ENCODE peak calls at places on chromosome 15, in four cellular contexts. M, D, L and Z are unnamed samples.

GRCh38 chr15:80977627-80978036 is 12.0 kb downstream of the MESD start:
- DNase-seq in M (peak), D (no peak), L (peak), Z (no peak)

GRCh38 chr15:87941606-87942005 is 314.9 kb downstream of the NTRK3 start:
- DNase-seq in M (no peak), D (no peak), L (no peak), Z (no peak)

GRCh38 chr15:82903511-82903910 is 49.0 kb downstream of the HOMER2 start:
- DNase-seq in M (no peak), D (no peak), L (no peak), Z (no peak)

GRCh38 chr15:68797589-68798377 is 22.9 kb downstream of the ANP32A start:
- DNase-seq in M (no peak), D (no peak), L (peak), Z (no peak)

GRCh38 chr15:66662522-66662921 is 39.5 kb upstream of the SMAD6 start:
- DNase-seq in M (no peak), D (no peak), L (no peak), Z (no peak)

GRCh38 chr15:51917493-51917892 is 54.1 kb downstream of the LEO1 start:
- DNase-seq in M (peak), D (no peak), L (peak), Z (no peak)

GRCh38 chr15:69757186-69757585 is 304.6 kb downstream of the RPLP1 start:
- DNase-seq in M (no peak), D (no peak), L (no peak), Z (no peak)

GRCh38 chr15:68420186-68420684 is 11.7 kb downstream of the ITGA11 start:
- DNase-seq in M (no peak), D (no peak), L (no peak), Z (no peak)

GRCh38 chr15:35014265-35014664 is 26.2 kb upstream of the ZNF770 start:
- DNase-seq in M (no peak), D (no peak), L (no peak), Z (no peak)

GRCh38 chr15:52424856-52425431 is 103.7 kb downstream of the MYO5A start:
- DNase-seq in M (no peak), D (no peak), L (no peak), Z (no peak)

GRCh38 chr15:73981761-73982222 is 10.3 kb downstream of the STOML1 start:
- DNase-seq in M (no peak), D (no peak), L (no peak), Z (no peak)

GRCh38 chr15:79101866-79102581 is 11.4 kb upstream of the RASGRF1 start:
- DNase-seq in M (no peak), D (no peak), L (peak), Z (no peak)

GRCh38 chr15:31360158-31360561 is 33.5 kb downstream of the KLF13 start:
- DNase-seq in M (no peak), D (no peak), L (no peak), Z (no peak)

GRCh38 chr15:94546838-94547237 is 315.5 kb downstream of the MCTP2 start:
- DNase-seq in M (no peak), D (no peak), L (no peak), Z (no peak)

GRCh38 chr15:42749266-42749665 is 12.3 kb upstream of the CDAN1 start:
- DNase-seq in M (no peak), D (no peak), L (no peak), Z (no peak)

GRCh38 chr15:59439571-59439970 is 1.6 kb downstream of the FAM81A start:
- DNase-seq in M (no peak), D (no peak), L (no peak), Z (no peak)

GRCh38 chr15:75673426-75674247 is 25.9 kb downstream of the SNX33 start:
- DNase-seq in M (no peak), D (no peak), L (no peak), Z (no peak)

GRCh38 chr15:35293353-35294130 is 208.4 kb upstream of the NANOGP8 start:
- DNase-seq in M (no peak), D (no peak), L (peak), Z (no peak)

GRCh38 chr15:89068325-89068784 is 19.9 kb upstream of the ABHD2 start:
- DNase-seq in M (peak), D (peak), L (no peak), Z (peak)

GRCh38 chr15:89071471-89071870 is 16.8 kb upstream of the ABHD2 start:
- DNase-seq in M (no peak), D (no peak), L (no peak), Z (no peak)

GRCh38 chr15:89066280-89066679 is 22.0 kb upstream of the ABHD2 start:
- DNase-seq in M (no peak), D (no peak), L (no peak), Z (no peak)

GRCh38 chr15:89070197-89071124 is 17.8 kb upstream of the ABHD2 start:
- DNase-seq in M (peak), D (no peak), L (peak), Z (no peak)

GRCh38 chr15:89067751-89068150 is 20.5 kb upstream of the ABHD2 start:
- DNase-seq in M (peak), D (no peak), L (no peak), Z (no peak)
- TF ChIP-seq SPI1 in M (no peak), D (no peak), L (no peak), Z (no peak)

DNA sequence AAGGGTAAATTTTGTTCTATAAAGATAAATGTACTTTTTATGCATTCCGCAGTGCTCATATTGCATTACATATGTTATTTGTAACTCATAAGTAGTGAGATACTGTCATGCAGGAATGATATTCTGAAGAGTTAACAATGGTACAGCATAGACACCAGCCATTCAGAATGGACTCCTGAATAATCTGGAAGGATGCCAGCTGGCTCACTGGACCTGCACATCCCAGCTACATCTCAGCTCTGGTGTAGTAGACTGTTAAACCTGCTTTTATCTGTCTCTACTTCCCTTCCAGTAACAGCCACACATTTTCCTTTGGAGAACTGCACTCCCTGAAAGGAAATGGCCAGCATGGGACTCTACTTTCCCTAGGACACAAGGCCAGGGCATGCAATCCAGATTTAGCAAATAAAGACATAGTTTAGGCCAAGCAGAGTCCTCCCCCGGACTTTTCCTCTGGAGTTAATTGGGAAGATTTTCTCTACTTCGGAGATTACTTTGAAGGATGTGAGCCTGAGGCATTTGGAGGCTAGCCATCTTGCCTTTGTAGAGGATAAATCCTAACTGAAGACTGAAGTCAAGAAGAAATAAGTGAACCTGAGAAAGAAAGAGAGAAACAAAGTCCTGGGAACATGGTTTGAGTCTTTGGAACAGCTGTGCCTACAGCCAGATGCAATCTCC is 82.7 kb upstream of the TCF12 start:
- DNase-seq in M (no peak), D (no peak), L (no peak), Z (no peak)
- TF ChIP-seq SPI1 in M (no peak), D (no peak), L (no peak), Z (no peak)

GRCh38 chr15:100762289-100762688 is 117.3 kb upstream of the ALDH1A3 start:
- DNase-seq in M (no peak), D (no peak), L (no peak), Z (no peak)

GRCh38 chr15:100764778-100765457 is 114.7 kb upstream of the ALDH1A3 start:
- DNase-seq in M (no peak), D (no peak), L (no peak), Z (no peak)

GRCh38 chr15:100765458-100766224 is 114.0 kb upstream of the ALDH1A3 start:
- DNase-seq in M (no peak), D (no peak), L (no peak), Z (no peak)

GRCh38 chr15:100762913-100763627 is 116.6 kb upstream of the ALDH1A3 start:
- DNase-seq in M (no peak), D (no peak), L (no peak), Z (no peak)

GRCh38 chr15:100763764-100764750 is 115.6 kb upstream of the ALDH1A3 start:
- DNase-seq in M (no peak), D (no peak), L (no peak), Z (no peak)
- TF ChIP-seq SPI1 in M (no peak), D (no peak), L (no peak), Z (no peak)

GRCh38 chr15:39243396-39243795 is 337.5 kb upstream of the THBS1 start:
- DNase-seq in M (no peak), D (no peak), L (no peak), Z (no peak)

GRCh38 chr15:39239562-39239961 is 341.3 kb upstream of the THBS1 start:
- DNase-seq in M (no peak), D (no peak), L (no peak), Z (no peak)

GRCh38 chr15:39238443-39238842 is 342.4 kb upstream of the THBS1 start:
- DNase-seq in M (no peak), D (no peak), L (no peak), Z (no peak)

GRCh38 chr15:39244776-39245175 is 336.1 kb upstream of the THBS1 start:
- DNase-seq in M (no peak), D (no peak), L (no peak), Z (no peak)

DNA sequence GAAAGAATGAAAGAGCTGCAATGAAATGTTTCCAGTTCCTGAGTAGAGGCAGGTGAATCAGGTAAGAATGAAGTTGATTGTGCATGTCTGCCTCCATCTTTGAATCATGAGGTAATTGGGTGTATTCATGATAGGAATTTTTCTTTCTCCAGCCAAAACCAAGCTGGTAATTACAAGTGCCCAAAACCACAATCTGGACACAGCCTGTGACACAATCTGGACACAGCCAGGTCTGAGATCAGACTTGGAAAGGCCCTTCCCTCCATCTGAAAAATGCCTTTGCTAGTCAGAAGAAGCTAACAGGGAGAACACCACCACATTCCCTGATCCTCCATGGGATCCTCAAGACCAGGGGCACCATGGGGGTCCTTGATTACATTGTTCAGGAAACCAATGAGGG is 338.5 kb upstream of the THBS1 start:
- DNase-seq in M (no peak), D (no peak), L (no peak), Z (no peak)
- TF ChIP-seq SPI1 in M (no peak), D (no peak), L (no peak), Z (no peak)

GRCh38 chr15:55627730-55628368 is 39.7 kb upstream of the PYGO1 start:
- DNase-seq in M (no peak), D (no peak), L (no peak), Z (no peak)
- TF ChIP-seq SPI1 in M (no peak), D (no peak), L (no peak), Z (no peak)

GRCh38 chr15:91216000-91216399 is 115.9 kb downstream of the SV2B start:
- DNase-seq in M (no peak), D (no peak), L (no peak), Z (no peak)
- TF ChIP-seq SPI1 in M (no peak), D (no peak), L (no peak), Z (no peak)

DNA sequence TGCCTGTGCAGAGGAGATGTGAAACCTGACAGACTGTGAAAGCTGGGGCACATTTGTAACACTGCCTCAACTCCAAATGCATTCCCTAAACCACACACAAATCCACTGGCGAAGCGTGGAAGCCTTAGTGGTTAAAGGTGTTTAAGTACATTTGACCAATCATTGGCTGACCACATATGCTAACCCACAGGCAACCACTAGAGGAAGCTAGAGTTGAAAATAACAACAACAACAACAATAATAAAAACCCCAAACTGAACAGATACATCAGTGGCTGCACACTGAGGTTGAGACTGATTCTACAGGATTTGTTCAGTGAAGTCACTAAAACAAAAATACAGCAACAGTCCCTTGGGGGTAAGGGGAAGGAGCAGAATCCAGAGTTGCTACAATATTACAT is 129.7 kb downstream of the TJP1 start:
- DNase-seq in M (no peak), D (no peak), L (no peak), Z (no peak)
- TF ChIP-seq SPI1 in M (no peak), D (no peak), L (no peak), Z (no peak)

DNA sequence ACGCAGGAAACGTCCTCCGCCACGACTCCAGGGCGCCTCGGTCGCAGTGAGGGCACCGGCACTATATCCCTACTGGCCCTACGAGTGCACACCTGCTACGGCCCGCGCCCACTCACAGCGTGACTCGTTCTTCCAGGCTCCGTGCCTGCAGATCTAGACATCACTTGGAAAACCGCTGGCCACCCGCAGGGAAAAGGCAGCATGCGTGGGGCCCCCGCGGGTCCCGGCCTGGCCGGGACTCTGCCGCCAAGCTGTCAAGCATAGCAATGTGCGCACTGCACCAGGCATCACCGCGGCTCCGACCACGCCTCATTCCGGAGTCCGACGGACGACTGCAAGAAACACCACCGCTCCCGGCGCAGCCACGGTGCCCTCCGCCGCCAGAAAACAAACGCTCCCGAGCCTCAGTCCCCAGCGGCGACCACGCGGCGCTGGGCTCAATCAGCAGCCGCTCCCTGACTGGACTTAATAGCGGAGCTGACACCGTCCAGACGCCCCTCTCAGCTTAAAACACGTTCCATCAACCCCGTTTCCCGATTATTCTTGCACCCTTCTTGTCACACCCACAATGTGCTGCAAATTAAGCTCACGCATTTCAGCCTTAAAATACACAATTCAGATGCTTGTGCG is 984 bp downstream of the CYFIP1 start:
- DNase-seq in M (no peak), D (no peak), L (peak), Z (peak)
- TF ChIP-seq SPI1 in M (no peak), D (no peak), L (no peak), Z (no peak)

DNA sequence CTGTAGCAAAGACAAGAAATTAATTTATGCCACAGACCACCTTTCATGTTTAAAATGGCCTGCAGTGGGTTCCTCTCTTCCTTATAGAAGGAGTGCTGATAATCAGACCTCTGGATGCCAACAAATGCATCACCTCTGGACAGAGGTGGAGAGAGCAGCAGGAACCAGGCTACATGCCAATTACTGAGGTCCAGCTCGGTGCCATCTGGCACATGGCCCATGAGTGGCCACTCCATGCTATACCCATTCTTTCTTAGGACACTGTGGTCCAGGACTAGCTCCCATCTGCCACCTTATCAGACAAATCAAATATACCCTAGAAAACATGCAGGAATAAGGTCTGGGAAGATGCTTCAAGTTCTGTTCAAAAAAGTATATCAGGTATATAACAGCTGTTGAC is 60.7 kb downstream of the TBC1D2B start:
- DNase-seq in M (no peak), D (no peak), L (no peak), Z (no peak)
- TF ChIP-seq SPI1 in M (no peak), D (no peak), L (no peak), Z (no peak)